ENCODE peak calls at places on chromosome 4, in five cellular contexts. M, S, T, X and I are unnamed samples.

GRCh38 chr4:88177981-88178632 is 19.7 kb upstream of the ABCG2 start:
- DNase-seq in M (peak; percentile 84), S (no peak), T (no peak), X (no peak), I (peak; percentile 93)

GRCh38 chr4:54660591-54660990 is 2.8 kb downstream of the KIT start:
- DNase-seq in M (no peak), S (no peak), T (no peak), X (no peak), I (no peak)

GRCh38 chr4:123481034-123481433 is 84.4 kb downstream of the SPRY1 start:
- DNase-seq in M (no peak), S (no peak), T (no peak), X (no peak), I (no peak)

GRCh38 chr4:2024683-2025082 is 15.9 kb upstream of the NELFA start:
- DNase-seq in M (no peak), S (no peak), T (no peak), X (no peak), I (no peak)

GRCh38 chr4:78150465-78150864 is 93.3 kb downstream of the FRAS1 start:
- DNase-seq in M (no peak), S (no peak), T (no peak), X (no peak), I (no peak)

GRCh38 chr4:107279729-107280128 is 243.6 kb upstream of the DKK2 start:
- DNase-seq in M (no peak), S (no peak), T (no peak), X (no peak), I (no peak)

GRCh38 chr4:142645478-142646108 is 200.5 kb downstream of the INPP4B start:
- DNase-seq in M (no peak), S (no peak), T (no peak), X (no peak), I (no peak)

GRCh38 chr4:103498161-103499070 is 221.4 kb downstream of the TACR3 start:
- DNase-seq in M (no peak), S (peak; percentile 18), T (no peak), X (no peak), I (no peak)

GRCh38 chr4:154471924-154472323 is 19.7 kb downstream of the DCHS2 start:
- DNase-seq in M (no peak), S (no peak), T (no peak), X (peak; percentile 70), I (no peak)

GRCh38 chr4:184583738-184584502 is 65.3 kb downstream of the CASP3 start:
- DNase-seq in M (no peak), S (peak; percentile 25), T (no peak), X (no peak), I (no peak)

GRCh38 chr4:87117051-87117729 is 103.2 kb downstream of the KLHL8 start:
- DNase-seq in M (no peak), S (no peak), T (no peak), X (no peak), I (peak; percentile 43)

GRCh38 chr4:112386051-112386450 is 88.9 kb downstream of the ALPK1 start:
- DNase-seq in M (no peak), S (no peak), T (no peak), X (no peak), I (no peak)

GRCh38 chr4:15303052-15303641 is 124.7 kb upstream of the C1QTNF7 start:
- DNase-seq in M (no peak), S (no peak), T (no peak), X (no peak), I (no peak)

GRCh38 chr4:89422441-89422950 is 114.9 kb upstream of the GPRIN3 start:
- DNase-seq in M (no peak), S (no peak), T (no peak), X (no peak), I (no peak)

GRCh38 chr4:79823148-79823763 is 249.8 kb downstream of the ANTXR2 start:
- DNase-seq in M (no peak), S (no peak), T (no peak), X (peak; percentile 89), I (no peak)

GRCh38 chr4:24219171-24219570 is 329.3 kb upstream of the PPARGC1A start:
- DNase-seq in M (no peak), S (no peak), T (no peak), X (no peak), I (no peak)

GRCh38 chr4:47639531-47639930 is 154.5 kb downstream of the ATP10D start:
- DNase-seq in M (no peak), S (no peak), T (no peak), X (no peak), I (no peak)

GRCh38 chr4:6910340-6910959 is 824 bp downstream of the TBC1D14 start:
- DNase-seq in M (peak; percentile 52), S (no peak), T (no peak), X (peak; percentile 68), I (peak; percentile 65)

DNA sequence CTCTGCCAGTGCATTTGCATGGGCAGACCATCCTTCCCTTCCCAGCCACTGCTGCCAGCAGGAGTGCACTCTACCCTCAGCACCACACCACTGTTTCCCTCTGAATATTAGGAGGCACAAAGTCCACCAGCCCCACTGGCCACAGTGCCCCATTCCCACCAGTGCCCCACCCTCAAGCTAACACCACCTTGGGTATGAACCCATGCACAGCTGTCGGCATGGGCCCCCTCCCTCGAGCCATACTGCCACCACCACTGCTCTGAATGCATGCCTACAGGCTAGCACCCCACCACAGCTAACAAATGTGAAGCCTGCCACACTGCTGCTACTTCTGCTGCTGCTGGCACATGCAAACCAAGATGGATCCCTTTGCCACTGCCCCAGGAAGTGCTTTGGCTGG is 810.4 kb downstream of the TRAM1L1 start:
- DNase-seq in M (no peak), S (no peak), T (no peak), X (no peak), I (no peak)
- TF ChIP-seq POLR2AphosphoS5 in M (no peak), S (no peak), T (no peak), X (no peak), I (no peak)

DNA sequence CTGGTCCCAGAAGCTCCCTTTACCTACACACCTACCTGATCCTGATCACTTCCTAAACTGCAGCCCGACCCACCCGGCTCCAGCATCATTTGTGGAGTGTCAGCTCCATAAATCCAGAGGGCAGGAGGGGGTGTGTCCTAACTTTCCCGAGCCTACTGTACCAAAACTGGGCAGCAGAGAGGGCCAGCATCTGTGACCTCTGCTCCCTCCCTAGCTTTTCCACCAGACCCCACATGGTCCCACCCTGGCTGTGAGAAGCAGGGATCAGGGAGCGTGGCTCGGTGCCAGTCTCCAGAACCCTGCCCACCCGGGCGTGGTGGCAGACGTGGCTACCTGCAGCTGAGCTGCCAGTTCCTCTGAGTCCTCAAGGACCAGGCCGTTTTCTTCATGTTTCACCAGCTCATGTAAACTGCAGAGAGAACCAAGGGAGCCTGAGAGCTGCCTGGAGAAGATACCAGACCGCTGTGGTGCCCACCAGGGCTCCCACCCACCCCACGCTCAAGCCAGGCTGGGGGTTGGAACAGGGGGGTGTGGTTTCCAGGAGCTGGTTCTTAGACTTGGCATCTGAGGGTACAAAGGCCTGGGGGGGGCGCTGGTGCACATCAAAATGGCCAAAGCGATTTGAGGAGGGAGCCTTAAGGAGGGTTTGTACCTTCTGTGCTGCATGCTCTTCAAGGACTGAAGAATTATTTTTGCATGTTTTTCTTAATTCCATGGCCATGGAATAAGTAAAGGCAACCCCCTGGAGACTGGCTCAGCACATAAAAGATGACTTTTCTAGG is 76.7 kb upstream of the DRD5 start:
- DNase-seq in M (no peak), S (no peak), T (no peak), X (no peak), I (peak; percentile 49)
- TF ChIP-seq POLR2AphosphoS5 in M (no peak), S (no peak), T (no peak), X (no peak), I (no peak)

GRCh38 chr4:176001171-176002006 is 64.3 kb upstream of the WDR17 start:
- DNase-seq in M (peak; percentile 71), S (no peak), T (no peak), X (peak; percentile 87), I (peak; percentile 93)
- TF ChIP-seq POLR2AphosphoS5 in M (no peak), S (no peak), T (no peak), X (peak; percentile 18), I (peak; percentile 35)

GRCh38 chr4:126719803-126720202 is 913.0 kb upstream of the INTU start:
- DNase-seq in M (no peak), S (no peak), T (no peak), X (no peak), I (no peak)

GRCh38 chr4:126718161-126718560 is 914.6 kb upstream of the INTU start:
- DNase-seq in M (no peak), S (no peak), T (no peak), X (no peak), I (no peak)

GRCh38 chr4:126710935-126711334 is 921.8 kb upstream of the INTU start:
- DNase-seq in M (no peak), S (no peak), T (no peak), X (no peak), I (no peak)

GRCh38 chr4:126715681-126716080 is 917.1 kb upstream of the INTU start:
- DNase-seq in M (no peak), S (no peak), T (no peak), X (no peak), I (no peak)

GRCh38 chr4:126715067-126715466 is 917.7 kb upstream of the INTU start:
- DNase-seq in M (no peak), S (no peak), T (no peak), X (no peak), I (peak; percentile 33)
- TF ChIP-seq POLR2AphosphoS5 in M (no peak), S (no peak), T (no peak), X (no peak), I (no peak)